ENCODE peak calls at places on chromosomes 4 and X, in four cellular contexts. K is SK-N-SH, R is HepG2, U is GM12878. Z is an unnamed sample.

GRCh38 chr4:88628746-88629145 is 36.5 kb downstream of the HERC3 start:
- DNase-seq in R (no peak), U (no peak), K (no peak), Z (no peak)

GRCh38 chrX:71450433-71451106 is 82.3 kb upstream of the OGT start:
- DNase-seq in U (no peak), R (no peak), K (no peak), Z (no peak)

GRCh38 chrX:103927030-103927429 is 35.4 kb upstream of the TMSB15B start:
- DNase-seq in R (no peak), K (no peak), U (no peak), Z (no peak)

GRCh38 chrX:102154218-102154860 is 1.4 kb downstream of the BEX5 start:
- DNase-seq in R (no peak), K (peak), U (no peak), Z (no peak)

GRCh38 chr4:125125256-125125655 is 189.5 kb upstream of the FAT4 start:
- DNase-seq in K (no peak), R (no peak), U (no peak), Z (no peak)

GRCh38 chr4:53654300-53654758 is 63.0 kb upstream of the LNX1 start:
- DNase-seq in K (no peak), R (no peak), U (peak), Z (no peak)

GRCh38 chrX:68880846-68881513 is 52.2 kb downstream of the EFNB1 start:
- DNase-seq in R (no peak), K (peak), U (no peak), Z (no peak)

GRCh38 chrX:119692241-119693031 is 532 bp downstream of the SEPTIN6 start:
- DNase-seq in U (no peak), R (no peak), K (peak), Z (peak)

GRCh38 chrX:39582091-39582490 is 515.7 kb downstream of the BCOR start:
- DNase-seq in R (no peak), K (no peak), U (no peak), Z (peak)

GRCh38 chrX:104854188-104854587 is 288.2 kb downstream of the IL1RAPL2 start:
- DNase-seq in K (no peak), R (no peak), U (no peak), Z (no peak)

GRCh38 chr4:37601527-37601926 is 84.6 kb downstream of the RELL1 start:
- DNase-seq in R (peak), K (no peak), U (no peak), Z (no peak)

GRCh38 chrX:5236749-5237148 is 991.9 kb downstream of the NLGN4X start:
- DNase-seq in U (no peak), K (no peak), R (no peak), Z (no peak)

GRCh38 chrX:130566028-130566683 is 164.4 kb downstream of the RBMX2 start:
- DNase-seq in U (no peak), K (no peak), R (no peak), Z (no peak)

GRCh38 chr4:139540161-139540560 is 15.9 kb downstream of the SETD7 start:
- DNase-seq in R (no peak), U (no peak), K (no peak), Z (no peak)

GRCh38 chr4:152106113-152106763 is 345.4 kb upstream of the GATB start:
- DNase-seq in U (no peak), K (no peak), R (peak), Z (peak)

GRCh38 chrX:19514791-19515614 is at the start of gene MAP3K15:
- DNase-seq in K (peak), U (no peak), R (peak), Z (peak)

GRCh38 chrX:153651540-153652079 is 4.6 kb downstream of the DUSP9 start:
- DNase-seq in U (no peak), K (peak), R (peak), Z (peak)

GRCh38 chrX:97685753-97686152 is 802.0 kb downstream of the RPA4 start:
- DNase-seq in K (peak), U (no peak), R (peak), Z (peak)

GRCh38 chr4:76943790-76944189 is 5.8 kb upstream of the SEPTIN11 start:
- DNase-seq in R (no peak), K (no peak), U (no peak), Z (no peak)

GRCh38 chr4:147793973-147794690 is 62.2 kb downstream of the ARHGAP10 start:
- DNase-seq in K (no peak), U (no peak), R (no peak), Z (no peak)

GRCh38 chr4:110119347-110119746 is 79.1 kb downstream of the ELOVL6 start:
- DNase-seq in K (no peak), R (no peak), U (no peak), Z (no peak)

GRCh38 chrX:43551590-43551989 is 104.5 kb upstream of the MAOA start:
- DNase-seq in K (no peak), R (no peak), U (no peak), Z (no peak)

GRCh38 chr4:134632056-134632455 is 430.5 kb upstream of the PABPC4L start:
- DNase-seq in U (no peak), K (no peak), R (no peak), Z (no peak)

GRCh38 chr4:134634301-134634700 is 432.7 kb upstream of the PABPC4L start:
- DNase-seq in K (no peak), R (no peak), U (no peak), Z (no peak)

DNA sequence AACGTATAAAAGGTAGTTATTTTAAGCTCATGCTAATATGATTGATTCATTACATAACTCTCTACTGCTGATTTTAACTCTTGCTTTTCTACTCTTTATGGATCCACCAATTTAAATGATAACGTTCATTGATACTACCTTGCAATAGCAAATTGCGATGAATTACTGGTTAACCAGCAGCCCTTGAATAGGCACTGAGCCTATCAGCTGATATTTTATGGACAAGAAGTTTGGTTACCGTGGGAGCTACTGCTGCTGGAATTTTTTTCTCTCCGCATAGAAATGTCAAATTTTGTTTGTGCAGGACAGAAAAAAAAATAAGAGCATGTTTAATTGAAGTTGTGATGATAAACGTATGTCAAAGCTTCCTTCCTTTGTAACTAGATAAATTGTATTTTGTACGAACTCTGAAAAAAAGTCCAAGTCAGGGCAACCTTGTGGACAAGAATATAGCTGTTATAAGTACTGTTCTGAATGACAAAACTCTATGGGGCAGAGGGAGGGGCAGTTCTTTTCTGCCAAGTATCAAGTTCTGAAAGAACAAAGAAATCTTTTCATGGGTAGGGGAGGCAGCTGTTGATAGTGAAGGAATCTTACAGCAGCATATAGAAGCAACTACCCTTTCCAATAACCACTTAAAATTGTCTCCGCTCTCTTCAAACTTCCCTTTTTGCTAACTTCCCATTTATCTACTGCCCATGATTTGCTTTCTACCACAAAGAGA is 434.9 kb upstream of the PABPC4L start:
- DNase-seq in R (no peak), U (no peak), K (no peak), Z (no peak)
- TF ChIP-seq PBX3 in R (no peak), U (no peak), K (no peak), Z (no peak)

DNA sequence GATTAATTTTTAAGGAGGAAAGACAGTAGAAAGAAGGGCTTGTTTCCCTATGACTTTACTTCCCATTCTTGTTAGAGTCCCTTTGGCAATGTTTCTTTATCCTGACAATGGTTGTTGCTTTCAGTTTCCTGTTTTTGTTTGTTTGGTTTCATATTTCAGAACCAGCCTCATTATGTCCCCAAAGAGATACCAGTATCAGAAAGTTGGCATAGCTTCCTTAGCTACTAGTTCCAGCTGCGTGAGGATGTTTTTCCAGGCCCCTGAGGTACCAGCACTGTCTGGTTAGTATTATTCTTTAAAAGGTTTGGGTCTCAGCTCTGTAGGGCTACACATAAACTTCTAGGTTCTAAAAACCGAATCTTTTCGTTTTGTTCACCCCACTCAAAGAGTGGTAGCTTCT is 61.4 kb upstream of the UNC5C start:
- DNase-seq in R (no peak), K (no peak), U (no peak), Z (no peak)
- TF ChIP-seq PBX3 in R (no peak), K (no peak), U (no peak), Z (no peak)

DNA sequence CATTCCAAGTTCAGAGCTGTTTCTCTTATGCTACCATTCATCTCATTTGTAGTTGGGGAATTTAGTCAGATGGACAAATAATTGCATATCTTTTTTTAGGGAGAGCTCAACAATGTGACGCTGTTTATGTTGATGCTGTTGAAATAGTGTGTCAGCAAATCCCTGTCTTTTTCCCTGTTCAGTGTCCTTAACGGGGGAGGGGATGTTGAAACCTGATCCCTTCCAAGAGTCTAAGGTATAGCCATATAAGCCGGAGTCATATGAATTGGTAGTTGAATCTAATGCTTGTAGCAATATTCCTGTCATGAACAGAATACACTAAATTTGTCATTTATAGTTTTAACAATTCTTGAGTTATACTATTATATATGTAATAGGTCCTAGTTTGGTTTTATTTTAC is 293.5 kb upstream of the FAT1 start:
- DNase-seq in U (no peak), K (no peak), R (no peak), Z (no peak)
- TF ChIP-seq PBX3 in U (no peak), K (no peak), R (no peak), Z (no peak)

DNA sequence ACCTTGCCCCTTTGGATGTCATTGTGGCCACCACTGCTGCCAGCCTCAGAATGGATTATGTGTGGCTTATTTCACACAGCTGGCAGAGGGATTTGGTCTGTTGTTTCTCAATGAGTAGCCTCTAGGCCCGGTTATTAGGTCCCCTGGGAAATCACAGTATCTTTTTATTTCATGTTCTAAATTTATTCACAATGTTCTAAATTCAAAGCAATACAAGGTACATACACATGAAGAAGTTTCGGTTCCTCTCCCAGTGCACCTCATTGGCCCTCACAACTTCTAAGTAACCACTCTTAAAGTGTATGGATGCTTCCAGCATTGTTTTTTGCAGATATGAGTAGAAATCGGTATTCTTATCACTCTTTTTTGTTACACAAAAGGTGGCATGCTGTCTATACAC is 262.7 kb downstream of the RCHY1 start:
- DNase-seq in K (no peak), U (peak), R (no peak), Z (no peak)
- TF ChIP-seq PBX3 in K (no peak), U (no peak), R (no peak), Z (no peak)

DNA sequence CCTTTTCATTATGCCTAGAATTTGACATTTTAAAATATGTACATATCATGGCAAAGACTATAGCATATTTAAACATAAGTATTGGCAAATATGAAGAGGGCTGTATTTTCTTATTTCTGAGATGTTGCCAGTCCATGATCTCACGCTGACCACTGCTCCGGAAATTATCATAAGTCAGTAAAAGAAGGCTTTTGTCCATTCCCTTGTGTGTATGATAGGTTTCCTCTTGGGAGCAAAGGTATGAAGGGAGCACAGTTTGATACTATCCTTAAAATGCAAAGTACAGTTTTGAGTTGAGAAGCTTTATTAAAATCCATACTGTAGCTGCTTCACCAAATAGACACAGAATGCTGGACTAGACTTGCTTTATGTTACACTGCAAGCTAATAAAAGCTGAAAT is 52.6 kb upstream of the AGA start:
- DNase-seq in R (no peak), K (no peak), U (no peak), Z (no peak)
- TF ChIP-seq PBX3 in R (no peak), K (no peak), U (no peak), Z (no peak)

DNA sequence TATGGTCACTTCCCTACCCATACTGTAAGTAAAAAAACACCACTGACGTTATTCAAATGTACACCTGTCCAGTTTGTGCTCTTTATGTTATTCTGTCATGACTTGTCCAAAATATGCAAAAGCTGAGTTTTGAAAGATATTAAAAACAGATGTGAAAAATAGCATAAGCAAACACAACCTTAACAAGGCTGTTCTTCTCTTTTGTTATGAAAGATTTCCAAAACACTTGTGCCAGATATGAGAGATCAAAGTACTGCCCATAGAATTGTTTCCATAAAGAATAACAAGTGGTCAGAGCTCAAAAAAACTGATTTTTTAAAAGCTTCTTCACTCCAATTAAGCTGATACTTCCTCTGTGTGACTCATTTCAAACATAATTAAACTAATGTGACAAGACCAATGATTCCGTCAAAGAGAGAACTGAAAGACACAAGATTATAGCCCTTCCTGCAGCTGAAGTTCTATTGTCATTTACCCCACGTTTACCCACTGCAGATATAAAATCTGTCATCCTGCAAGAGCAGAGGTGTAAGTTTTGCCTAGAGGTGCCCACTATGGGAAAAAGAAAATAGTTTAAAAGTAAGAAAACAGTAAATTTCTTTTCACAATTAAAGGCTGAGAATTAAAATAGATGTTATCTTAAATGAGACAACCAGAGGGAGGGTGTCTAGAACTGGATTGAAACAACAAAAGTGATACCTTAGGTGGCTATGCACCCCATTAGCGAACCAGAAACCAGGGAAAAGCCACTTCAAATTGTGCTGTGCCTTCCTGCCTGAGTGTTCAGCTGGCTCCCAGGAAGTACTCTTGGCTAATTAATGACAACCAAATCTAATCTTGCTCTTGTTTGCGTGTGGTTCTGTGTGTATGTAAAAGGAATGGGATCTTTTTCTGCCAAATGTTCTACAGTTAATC is 30.1 kb downstream of the RASSF6 start:
- DNase-seq in R (no peak), K (no peak), U (peak), Z (no peak)
- TF ChIP-seq PBX3 in R (no peak), K (no peak), U (no peak), Z (no peak)